ENCODE peak calls at places on chromosome 7, in five cellular contexts. K is lung; L is activated CD8-positive, alpha-beta T cell treated with anti-CD3 and anti-CD28 coated beads for 36 hours; Y is AG04449; N is fibroblast of mammary gland. E is an unnamed sample.

GRCh38 chr7:127387974-127388373 is 4.5 kb downstream of the ZNF800 start:
- DNase-seq in K (no peak), L (no peak), Y (no peak), N (peak), E (no peak)

GRCh38 chr7:74288034-74288881 is 949 bp upstream of the CLIP2 start:
- DNase-seq in K (no peak), L (peak), Y (no peak), N (peak), E (peak)

GRCh38 chr7:41984888-41985287 is 252.1 kb downstream of the GLI3 start:
- DNase-seq in K (no peak), L (no peak), Y (no peak), N (peak), E (no peak)

GRCh38 chr7:47418910-47419309 is 163.0 kb downstream of the TNS3 start:
- DNase-seq in K (no peak), L (no peak), Y (no peak), N (peak), E (no peak)

GRCh38 chr7:46007194-46007593 is 86.1 kb upstream of the IGFBP3 start:
- DNase-seq in K (no peak), L (no peak), Y (no peak), N (peak), E (no peak)

GRCh38 chr7:149753370-149754233 is 19.8 kb downstream of the ZNF467 start:
- DNase-seq in K (peak), L (no peak), Y (no peak), N (peak), E (no peak)

GRCh38 chr7:29859491-29860180 is 53.3 kb downstream of the WIPF3 start:
- DNase-seq in K (no peak), L (no peak), Y (no peak), N (no peak), E (no peak)

GRCh38 chr7:74612015-74612829 is 45.3 kb upstream of the GTF2I start:
- DNase-seq in K (peak), L (no peak), Y (no peak), N (no peak), E (no peak)

GRCh38 chr7:127409629-127410028 is 17.1 kb upstream of the ZNF800 start:
- DNase-seq in K (no peak), L (no peak), Y (no peak), N (no peak), E (no peak)

GRCh38 chr7:36546331-36546730 is 156.7 kb downstream of the ANLN start:
- DNase-seq in K (no peak), L (no peak), Y (no peak), N (no peak), E (no peak)

GRCh38 chr7:149071641-149072437 is 18.7 kb downstream of the ZNF786 start:
- DNase-seq in K (peak), L (peak), Y (no peak), N (peak), E (peak)

GRCh38 chr7:90178592-90179279 is 24.5 kb downstream of the STEAP1 start:
- DNase-seq in K (no peak), L (peak), Y (no peak), N (peak), E (peak)

GRCh38 chr7:38463277-38464224 is 167.6 kb downstream of the AMPH start:
- DNase-seq in K (no peak), L (peak), Y (no peak), N (peak), E (peak)

GRCh38 chr7:41816111-41816510 is 113.2 kb upstream of the INHBA start:
- DNase-seq in K (no peak), L (peak), Y (no peak), N (no peak), E (no peak)

GRCh38 chr7:45885264-45885882 is 2.9 kb upstream of the IGFBP1 start:
- DNase-seq in K (no peak), L (no peak), Y (no peak), N (peak), E (no peak)

GRCh38 chr7:1666251-1666778 is 3.8 kb upstream of the ELFN1 start:
- DNase-seq in K (no peak), L (no peak), Y (no peak), N (no peak), E (peak)

GRCh38 chr7:8594115-8594514 is 160.7 kb downstream of the NXPH1 start:
- DNase-seq in K (no peak), L (no peak), Y (no peak), N (no peak), E (no peak)

GRCh38 chr7:45126201-45126600 is 14.7 kb upstream of the TBRG4 start:
- DNase-seq in K (no peak), L (no peak), Y (no peak), N (no peak), E (no peak)

GRCh38 chr7:13834328-13834761 is 155.1 kb downstream of the ETV1 start:
- DNase-seq in K (no peak), L (no peak), Y (no peak), N (no peak), E (no peak)

GRCh38 chr7:2037805-2038635 is 194.7 kb downstream of the MAD1L1 start:
- DNase-seq in K (no peak), L (peak), Y (no peak), N (peak), E (no peak)

GRCh38 chr7:803243-803635 is 29.0 kb upstream of the SUN1 start:
- DNase-seq in K (no peak), L (no peak), Y (no peak), N (no peak), E (no peak)

GRCh38 chr7:95688931-95689453 is 83.4 kb upstream of the DYNC1I1 start:
- DNase-seq in K (no peak), L (no peak), Y (no peak), N (peak), E (no peak)

GRCh38 chr7:139784643-139785042 is 6.8 kb upstream of the HIPK2 start:
- DNase-seq in K (no peak), L (no peak), Y (no peak), N (no peak), E (no peak)

GRCh38 chr7:97009753-97010732 is 4.7 kb downstream of the DLX6 start:
- DNase-seq in K (no peak), L (no peak), Y (no peak), N (no peak), E (no peak)

GRCh38 chr7:138663741-138664710 is 37.1 kb downstream of the SVOPL start:
- DNase-seq in K (no peak), L (peak), Y (no peak), N (no peak), E (peak)

GRCh38 chr7:116610210-116610609 is 61.8 kb upstream of the MET start:
- DNase-seq in K (no peak), L (no peak), Y (no peak), N (peak), E (no peak)

GRCh38 chr7:102469351-102469971 is 4.7 kb downstream of the LRWD1 start:
- DNase-seq in K (no peak), L (no peak), Y (no peak), N (no peak), E (peak)

GRCh38 chr7:157406971-157407370 is 70.2 kb downstream of the DNAJB6 start:
- DNase-seq in K (no peak), L (no peak), Y (no peak), N (no peak), E (no peak)

GRCh38 chr7:121102619-121103018 is 114.1 kb downstream of the CPED1 start:
- DNase-seq in K (peak), L (no peak), Y (no peak), N (no peak), E (no peak)

GRCh38 chr7:130384371-130384801 is 4.1 kb downstream of the CPA1 start:
- DNase-seq in K (no peak), L (no peak), Y (no peak), N (no peak), E (no peak)

GRCh38 chr7:14902589-14902963 is at the start of gene DGKB:
- DNase-seq in K (no peak), L (no peak), Y (no peak), N (peak), E (no peak)

GRCh38 chr7:111330235-111330523 is 232.1 kb downstream of the IMMP2L start:
- DNase-seq in K (no peak), L (no peak), Y (no peak), N (no peak), E (no peak)

GRCh38 chr7:130205084-130205947 is at the start of gene TMEM209:
- DNase-seq in K (peak), L (peak), Y (peak), N (peak), E (peak)

DNA sequence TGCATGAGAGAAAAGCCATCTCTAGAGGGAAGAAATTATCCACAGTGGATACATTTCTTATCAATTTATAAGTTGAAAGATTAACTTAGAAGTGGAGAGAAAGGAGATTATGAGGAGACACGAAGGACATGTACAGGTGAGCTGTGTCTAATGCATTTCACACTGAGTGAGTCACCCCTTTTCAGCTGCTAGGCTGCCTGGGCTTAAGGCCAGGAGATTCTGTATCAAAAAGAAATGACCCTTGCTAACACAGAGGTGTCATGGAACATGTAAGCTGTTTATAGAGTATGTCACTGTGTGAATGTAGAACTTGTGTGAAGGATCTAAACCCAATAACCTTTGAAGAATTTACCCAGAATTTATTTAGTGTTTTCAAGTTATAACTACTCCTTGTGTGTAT is 495.2 kb downstream of the AUTS2 start:
- DNase-seq in K (no peak), L (no peak), Y (no peak), N (peak), E (no peak)
- TF ChIP-seq CTCF in K (no peak), L (no peak), Y (no peak), N (no peak), E (no peak)

GRCh38 chr7:107638594-107638993 is 22.0 kb upstream of the SLC26A4 start:
- DNase-seq in K (no peak), L (no peak), Y (no peak), N (no peak), E (peak)

GRCh38 chr7:107644704-107645083 is 15.9 kb upstream of the SLC26A4 start:
- DNase-seq in K (no peak), L (no peak), Y (no peak), N (peak), E (no peak)

GRCh38 chr7:107643938-107644703 is 16.5 kb upstream of the SLC26A4 start:
- DNase-seq in K (no peak), L (no peak), Y (no peak), N (no peak), E (no peak)

GRCh38 chr7:107643407-107643806 is 17.2 kb upstream of the SLC26A4 start:
- DNase-seq in K (no peak), L (no peak), Y (peak), N (peak), E (no peak)
- TF ChIP-seq CTCF in K (no peak), L (no peak), Y (peak), N (peak), E (no peak)

DNA sequence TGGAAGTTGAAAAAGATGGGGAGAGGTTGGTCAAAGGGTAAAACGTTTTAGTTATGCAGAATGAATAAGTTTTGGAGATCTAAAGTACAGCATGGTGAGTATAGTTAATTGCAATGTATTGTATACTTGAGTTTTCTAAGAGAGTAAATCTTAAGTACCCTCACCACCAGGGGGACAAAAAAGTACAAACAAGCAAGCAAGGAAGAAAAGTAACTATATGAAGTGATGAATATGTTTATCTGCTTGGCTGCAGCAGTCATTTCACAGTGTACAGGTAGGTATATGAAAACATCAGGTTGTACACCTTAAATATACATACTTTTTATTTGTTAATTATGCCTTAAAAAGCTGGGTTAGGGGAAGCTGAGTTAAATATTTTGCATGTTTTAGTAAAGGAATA is 157.3 kb downstream of the PCLO start:
- DNase-seq in K (no peak), L (no peak), Y (no peak), N (no peak), E (no peak)
- TF ChIP-seq CTCF in K (no peak), L (no peak), Y (no peak), N (no peak), E (no peak)

GRCh38 chr7:56063882-56064625 is at the start of gene SUMF2:
- DNase-seq in K (peak), L (peak), Y (no peak), N (peak), E (peak)
- TF ChIP-seq CTCF in K (no peak), L (no peak), Y (peak), N (no peak), E (peak)